ENCODE peak calls at places on chromosomes 11 and 22, in seven cellular contexts. Q, H, O, I, Y, U and C are unnamed samples. For H3K9me3, H3K36me3 and H3K27me3, the result is how much of the 10 kb centered on the place peaks cover.

GRCh38 chr11:133986545-133986944 is 29.8 kb upstream of the IGSF9B start:
- DNase-seq in Q (peak), H (no peak), O (no peak), I (no peak), Y (no peak), U (no peak), C (no peak)

GRCh38 chr11:117816846-117817212 is 7.7 kb downstream of the FXYD2 start:
- DNase-seq in Q (no peak), H (no peak), O (no peak), I (no peak), Y (no peak), U (no peak), C (no peak)

GRCh38 chr11:61058583-61059259 is 43.6 kb upstream of the CD5 start:
- DNase-seq in Q (no peak), H (no peak), O (no peak), I (no peak), Y (no peak), U (no peak), C (no peak)

GRCh38 chr11:79219186-79220045 is 221.4 kb downstream of the TENM4 start:
- DNase-seq in Q (no peak), H (no peak), O (peak), I (no peak), Y (no peak), U (no peak), C (no peak)

GRCh38 chr22:28898233-28898629 is 14.9 kb downstream of the ZNRF3 start:
- DNase-seq in Q (no peak), H (no peak), O (no peak), I (no peak), Y (no peak), U (no peak), C (no peak)

GRCh38 chr11:33060271-33060670 is 20.9 kb downstream of the TCP11L1 start:
- DNase-seq in Q (no peak), H (no peak), O (no peak), I (no peak), Y (no peak), U (no peak), C (no peak)

GRCh38 chr11:82682003-82682751 is 51.5 kb downstream of the FAM181B start:
- DNase-seq in Q (peak), H (peak), O (peak), I (peak), Y (peak), U (peak), C (no peak)

GRCh38 chr11:27971256-27971655 is 136.7 kb downstream of the KIF18A start:
- DNase-seq in Q (no peak), H (no peak), O (peak), I (no peak), Y (no peak), U (no peak), C (no peak)

GRCh38 chr11:118911113-118911879 is 14.4 kb downstream of the BCL9L start:
- DNase-seq in Q (peak), H (no peak), O (peak), I (peak), Y (no peak), U (peak), C (peak)

GRCh38 chr11:72831521-72832300 is 17.5 kb downstream of the ATG16L2 start:
- DNase-seq in Q (peak), H (no peak), O (peak), I (peak), Y (peak), U (peak), C (peak)

GRCh38 chr11:76139317-76139716 is 67.0 kb downstream of the WNT11 start:
- DNase-seq in Q (no peak), H (no peak), O (no peak), I (no peak), Y (no peak), U (no peak), C (no peak)

GRCh38 chr22:23278883-23279675 is 98.8 kb downstream of the BCR start:
- DNase-seq in Q (peak), H (no peak), O (peak), I (no peak), Y (no peak), U (no peak), C (no peak)

GRCh38 chr11:69392104-69392653 is 89.3 kb upstream of the LINC01488 start:
- DNase-seq in Q (no peak), H (no peak), O (no peak), I (no peak), Y (no peak), U (no peak), C (peak)

GRCh38 chr11:80417681-80418080 is 976.9 kb upstream of the TENM4 start:
- DNase-seq in Q (no peak), H (no peak), O (peak), I (no peak), Y (no peak), U (no peak), C (no peak)

GRCh38 chr11:37504925-37505324 is 906.9 kb upstream of the RAG2 start:
- DNase-seq in Q (no peak), H (no peak), O (peak), I (peak), Y (no peak), U (no peak), C (no peak)

GRCh38 chr22:37983860-37984791 is at the start of gene SOX10:
- DNase-seq in Q (no peak), H (no peak), O (no peak), I (no peak), Y (no peak), U (peak), C (no peak)

GRCh38 chr22:43388420-43388851 is 23.4 kb upstream of the MPPED1 start:
- DNase-seq in Q (peak), H (no peak), O (peak), I (peak), Y (peak), U (peak), C (peak)

DNA sequence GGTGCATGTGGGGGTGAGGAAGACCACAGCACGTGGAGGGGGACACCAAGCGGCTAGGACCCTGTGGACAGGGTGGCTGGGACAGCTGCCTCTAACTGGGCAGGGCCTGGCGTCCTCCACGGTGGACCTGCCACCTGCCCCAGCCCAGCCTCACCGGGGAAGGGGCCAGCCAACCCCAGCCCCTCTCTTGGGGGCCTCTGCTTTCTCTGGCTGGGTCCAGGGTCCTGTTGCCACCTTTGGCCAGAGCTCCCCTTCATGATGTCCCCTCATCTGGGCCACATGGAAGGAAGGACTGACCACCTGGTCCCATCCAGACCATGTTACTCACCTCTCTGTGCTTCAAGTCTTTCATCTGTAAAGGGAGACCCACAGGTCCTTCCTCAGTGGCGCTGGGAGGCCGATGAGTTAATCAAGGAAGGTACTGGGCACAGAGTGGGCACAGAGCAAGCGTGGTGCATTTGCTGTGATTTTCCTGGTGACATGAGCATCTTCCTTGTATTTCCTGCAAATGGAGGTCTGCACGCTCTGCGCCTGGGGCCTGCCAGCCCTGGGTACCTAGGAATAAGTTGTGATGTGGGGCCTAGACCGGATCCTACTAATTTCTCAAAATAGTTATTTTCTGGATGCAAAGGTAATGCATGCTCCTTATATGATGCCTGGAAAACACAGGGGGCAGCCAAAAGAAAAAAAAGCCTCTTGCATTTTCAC is 538.4 kb downstream of the TBC1D22A start:
- DNase-seq in Q (no peak), H (no peak), O (no peak), I (no peak), Y (no peak), U (no peak), C (no peak)
- H3K9me3 ChIP-seq in Q (under half), H (under half), O (under half), I (under half), Y (under half), U (under half), C (under half)

GRCh38 chr11:64348611-64349387 is 8.8 kb downstream of the CCDC88B start:
- DNase-seq in Q (no peak), H (no peak), O (no peak), I (no peak), Y (no peak), U (peak), C (no peak)

GRCh38 chr11:64344160-64344559 is 4.2 kb downstream of the CCDC88B start:
- DNase-seq in Q (no peak), H (no peak), O (no peak), I (no peak), Y (no peak), U (no peak), C (no peak)

GRCh38 chr11:64349404-64349803 is 9.4 kb downstream of the CCDC88B start:
- DNase-seq in Q (no peak), H (no peak), O (no peak), I (no peak), Y (no peak), U (no peak), C (no peak)

GRCh38 chr11:64344721-64345120 is 4.7 kb downstream of the CCDC88B start:
- DNase-seq in Q (no peak), H (no peak), O (no peak), I (no peak), Y (no peak), U (no peak), C (no peak)

GRCh38 chr11:64347171-64347867 is 7.3 kb downstream of the CCDC88B start:
- DNase-seq in Q (no peak), H (no peak), O (no peak), I (no peak), Y (no peak), U (no peak), C (no peak)
- H3K36me3 ChIP-seq in Q (under half), H (under half), O (under half), I (under half), Y (under half), U (under half), C (under half)

DNA sequence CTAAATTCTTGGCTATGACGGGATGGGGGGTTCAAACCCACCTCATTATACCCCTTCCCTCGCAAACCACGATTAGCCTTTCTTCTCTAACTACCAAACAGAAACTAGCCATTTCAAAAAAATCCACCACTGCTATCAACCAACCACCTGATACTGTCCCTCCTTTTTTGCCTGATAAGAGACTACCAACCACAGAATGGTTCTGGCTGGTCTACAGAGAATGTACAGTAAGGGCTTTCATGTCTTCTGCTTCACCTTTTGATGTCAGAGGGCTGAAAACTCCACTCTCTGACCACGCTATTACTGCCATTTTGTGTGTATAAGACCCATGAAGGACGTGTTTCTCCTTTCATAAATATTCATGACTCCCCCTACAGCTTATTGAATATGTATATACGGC is 19.1 kb downstream of the RIC3 start:
- DNase-seq in Q (no peak), H (no peak), O (no peak), I (no peak), Y (no peak), U (no peak), C (no peak)
- H3K27me3 ChIP-seq in Q (under half), H (under half), O (under half), I (under half), Y (under half), U (under half), C (under half)

GRCh38 chr11:95729462-95729861 is 60.1 kb downstream of the FAM76B start:
- DNase-seq in Q (no peak), H (no peak), O (no peak), I (no peak), Y (no peak), U (no peak), C (no peak)

GRCh38 chr11:95723353-95723942 is 66.1 kb downstream of the FAM76B start:
- DNase-seq in Q (no peak), H (no peak), O (peak), I (no peak), Y (no peak), U (no peak), C (no peak)

GRCh38 chr11:95728790-95729189 is 60.8 kb downstream of the FAM76B start:
- DNase-seq in Q (no peak), H (no peak), O (no peak), I (no peak), Y (no peak), U (no peak), C (no peak)

GRCh38 chr11:95725169-95725568 is 64.4 kb downstream of the FAM76B start:
- DNase-seq in Q (no peak), H (no peak), O (no peak), I (no peak), Y (no peak), U (no peak), C (no peak)

DNA sequence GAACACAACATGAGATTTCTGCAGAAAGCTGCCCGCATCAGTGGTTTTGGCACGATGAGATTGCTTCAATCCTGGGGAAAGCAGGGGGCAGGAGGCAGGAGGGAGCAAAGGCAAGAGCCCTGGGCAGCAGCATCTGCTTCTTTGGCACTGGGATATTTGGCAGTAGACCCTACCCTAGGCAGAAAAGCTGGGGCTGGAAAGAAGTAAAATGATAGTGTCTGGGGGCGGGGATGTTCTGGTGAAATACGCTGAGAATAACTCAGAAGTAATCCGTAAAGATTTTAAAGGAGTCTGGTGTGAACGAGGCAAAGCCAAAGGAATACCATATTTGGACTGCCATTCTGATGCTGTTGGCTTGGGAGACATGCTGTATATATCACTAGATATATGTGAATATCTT is 62.0 kb downstream of the FAM76B start:
- DNase-seq in Q (no peak), H (no peak), O (no peak), I (no peak), Y (no peak), U (no peak), C (no peak)
- H3K9me3 ChIP-seq in Q (under half), H (under half), O (under half), I (under half), Y (under half), U (under half), C (under half)

GRCh38 chr22:17838180-17838865 is 64.1 kb upstream of the BID start:
- DNase-seq in Q (no peak), H (no peak), O (no peak), I (no peak), Y (no peak), U (no peak), C (no peak)
- H3K36me3 ChIP-seq in Q (under half), H (under half), O (under half), I (under half), Y (under half), U (under half), C (under half)

GRCh38 chr11:44752727-44753126 is 26.0 kb downstream of the TSPAN18 start:
- DNase-seq in Q (no peak), H (no peak), O (no peak), I (no peak), Y (no peak), U (no peak), C (no peak)

GRCh38 chr11:44755553-44756505 is 29.1 kb downstream of the TSPAN18 start:
- DNase-seq in Q (no peak), H (no peak), O (peak), I (no peak), Y (no peak), U (no peak), C (no peak)

GRCh38 chr11:44752262-44752661 is 25.5 kb downstream of the TSPAN18 start:
- DNase-seq in Q (no peak), H (no peak), O (no peak), I (no peak), Y (no peak), U (no peak), C (no peak)

GRCh38 chr11:44753965-44754645 is 27.3 kb downstream of the TSPAN18 start:
- DNase-seq in Q (no peak), H (no peak), O (no peak), I (no peak), Y (no peak), U (no peak), C (no peak)

DNA sequence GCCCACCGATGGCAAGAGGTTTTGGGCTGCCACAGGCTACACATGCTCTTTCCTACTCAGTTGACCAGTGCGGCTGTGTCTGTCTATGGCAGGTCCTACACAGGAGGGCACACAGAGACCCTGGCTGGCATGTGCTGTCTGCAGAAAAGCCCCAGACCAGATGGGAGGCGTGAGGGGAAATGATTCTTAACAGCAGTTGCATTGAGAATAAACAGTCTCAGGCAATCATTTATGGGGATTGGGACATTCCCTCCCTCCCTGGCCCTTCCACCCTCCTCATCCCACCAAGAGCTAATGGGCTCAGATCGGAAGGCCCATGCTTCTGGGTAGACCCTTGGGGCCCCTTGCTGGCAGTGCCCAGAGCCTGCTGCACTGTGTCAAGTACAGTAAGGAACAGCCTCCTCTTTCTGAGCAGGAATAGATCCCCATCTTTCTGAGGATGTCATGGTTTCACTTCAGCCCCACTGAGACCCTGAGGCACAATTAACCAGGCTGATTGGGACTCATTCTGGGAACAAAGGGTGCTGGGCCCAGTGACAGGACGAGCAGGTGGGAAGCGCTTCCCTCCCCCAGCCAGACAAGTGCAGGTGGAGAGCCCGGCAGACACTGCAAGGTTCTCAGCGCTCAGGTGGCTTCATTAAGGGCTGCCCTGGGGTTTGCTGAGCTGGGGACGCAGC is 28.3 kb downstream of the TSPAN18 start:
- DNase-seq in Q (no peak), H (no peak), O (no peak), I (no peak), Y (no peak), U (no peak), C (no peak)
- H3K27me3 ChIP-seq in Q (under half), H (under half), O (under half), I (under half), Y (under half), U (under half), C (under half)